ENCODE peak calls at places on chromosomes 1 and 21, in five cellular contexts. J is stomach, O is PC-3, A is pancreas, D is AG04450. B is an unnamed sample.

GRCh38 chr1:61951731-61952585 is 209.7 kb downstream of the PATJ start:
- DNase-seq in J (no peak), O (peak), A (no peak), D (no peak), B (no peak)

GRCh38 chr1:156667610-156667967 is 9.6 kb downstream of the NES start:
- DNase-seq in J (no peak), O (no peak), A (no peak), D (no peak), B (no peak)

GRCh38 chr1:58573705-58574591 is 3.1 kb downstream of the TACSTD2 start:
- DNase-seq in J (no peak), O (peak), A (no peak), D (no peak), B (no peak)

GRCh38 chr1:211635602-211636205 is 39.7 kb downstream of the NEK2 start:
- DNase-seq in J (no peak), O (no peak), A (no peak), D (no peak), B (no peak)

GRCh38 chr1:153790282-153790995 is 15.2 kb downstream of the SLC27A3 start:
- DNase-seq in J (peak), O (no peak), A (no peak), D (peak), B (no peak)

GRCh38 chr1:172976222-172977041 is 74.3 kb downstream of the TNFSF18 start:
- DNase-seq in J (peak), O (peak), A (no peak), D (no peak), B (no peak)

GRCh38 chr1:198179556-198179981 is 22.8 kb downstream of the NEK7 start:
- DNase-seq in J (no peak), O (peak), A (no peak), D (no peak), B (peak)

GRCh38 chr1:18526436-18527275 is 45.9 kb downstream of the KLHDC7A start:
- DNase-seq in J (no peak), O (no peak), A (no peak), D (no peak), B (no peak)

GRCh38 chr1:236039736-236040670 is 24.9 kb downstream of the NID1 start:
- DNase-seq in J (no peak), O (no peak), A (no peak), D (peak), B (no peak)

GRCh38 chr1:1777950-1778826 is at the start of gene NADK:
- DNase-seq in J (peak), O (peak), A (peak), D (no peak), B (no peak)

GRCh38 chr1:67590329-67590728 is 94.7 kb upstream of the GADD45A start:
- DNase-seq in J (no peak), O (no peak), A (no peak), D (no peak), B (no peak)

GRCh38 chr1:23283660-23284602 is 60.2 kb downstream of the HNRNPR start:
- DNase-seq in J (no peak), O (peak), A (no peak), D (peak), B (no peak)

GRCh38 chr1:196677781-196678509 is 26.1 kb downstream of the CFH start:
- DNase-seq in J (no peak), O (peak), A (no peak), D (no peak), B (no peak)

GRCh38 chr1:59292557-59292956 is 4.3 kb upstream of the FGGY start:
- DNase-seq in J (peak), O (no peak), A (no peak), D (no peak), B (no peak)

GRCh38 chr1:209150114-209150513 is 433.4 kb upstream of the CAMK1G start:
- DNase-seq in J (no peak), O (peak), A (no peak), D (peak), B (peak)

GRCh38 chr1:24438423-24438901 is 22.9 kb downstream of the NIPAL3 start:
- DNase-seq in J (no peak), O (no peak), A (no peak), D (no peak), B (no peak)

GRCh38 chr1:66535853-66536252 is 1.9 kb downstream of the SGIP1 start:
- DNase-seq in J (no peak), O (no peak), A (no peak), D (no peak), B (no peak)

GRCh38 chr1:113394043-113394862 is 3.9 kb downstream of the MAGI3 start:
- DNase-seq in J (no peak), O (no peak), A (no peak), D (no peak), B (no peak)

GRCh38 chr1:203621559-203622130 is 5.0 kb upstream of the ATP2B4 start:
- DNase-seq in J (no peak), O (no peak), A (no peak), D (no peak), B (no peak)

GRCh38 chr21:27513016-27513415 is 546.1 kb upstream of the ADAMTS5 start:
- DNase-seq in J (no peak), O (no peak), A (no peak), D (no peak), B (no peak)

GRCh38 chr1:74733616-74734484 is 898 bp downstream of the TYW3 start:
- DNase-seq in J (no peak), O (peak), A (no peak), D (peak), B (peak)

DNA sequence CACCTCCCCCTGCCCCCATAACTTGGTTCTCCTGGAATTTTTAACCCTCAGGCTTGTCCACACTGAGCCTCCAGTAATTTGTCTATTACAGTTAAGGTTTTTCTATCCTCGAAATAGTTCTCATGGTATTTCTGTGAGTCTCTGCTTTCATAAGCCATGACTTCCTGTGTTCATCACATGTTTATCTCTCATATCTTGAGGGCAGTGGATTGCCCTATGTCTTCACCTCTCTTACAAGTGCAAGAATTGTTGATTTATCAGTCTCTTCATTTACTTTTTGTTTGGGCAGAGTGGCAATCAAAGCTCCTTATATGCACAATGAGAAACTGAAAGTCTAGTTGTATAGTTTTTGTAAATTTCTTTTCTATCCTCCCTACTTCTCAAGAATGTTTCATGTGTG is 328.4 kb downstream of the PLA2G4A start:
- DNase-seq in J (no peak), O (peak), A (no peak), D (no peak), B (no peak)
- H3K4me3 ChIP-seq in J (no peak), O (no peak), A (no peak), D (no peak), B (no peak)

GRCh38 chr1:121516279-121516967 is 331.6 kb downstream of the SRGAP2C start:
- DNase-seq in J (no peak), O (no peak), A (no peak), D (no peak), B (no peak)

GRCh38 chr1:121522061-121522759 is 337.4 kb downstream of the SRGAP2C start:
- DNase-seq in J (peak), O (no peak), A (no peak), D (no peak), B (no peak)

GRCh38 chr1:121517586-121518230 is 332.9 kb downstream of the SRGAP2C start:
- DNase-seq in J (no peak), O (no peak), A (no peak), D (no peak), B (no peak)

GRCh38 chr1:121518726-121519041 is 333.9 kb downstream of the SRGAP2C start:
- DNase-seq in J (no peak), O (no peak), A (no peak), D (no peak), B (no peak)

DNA sequence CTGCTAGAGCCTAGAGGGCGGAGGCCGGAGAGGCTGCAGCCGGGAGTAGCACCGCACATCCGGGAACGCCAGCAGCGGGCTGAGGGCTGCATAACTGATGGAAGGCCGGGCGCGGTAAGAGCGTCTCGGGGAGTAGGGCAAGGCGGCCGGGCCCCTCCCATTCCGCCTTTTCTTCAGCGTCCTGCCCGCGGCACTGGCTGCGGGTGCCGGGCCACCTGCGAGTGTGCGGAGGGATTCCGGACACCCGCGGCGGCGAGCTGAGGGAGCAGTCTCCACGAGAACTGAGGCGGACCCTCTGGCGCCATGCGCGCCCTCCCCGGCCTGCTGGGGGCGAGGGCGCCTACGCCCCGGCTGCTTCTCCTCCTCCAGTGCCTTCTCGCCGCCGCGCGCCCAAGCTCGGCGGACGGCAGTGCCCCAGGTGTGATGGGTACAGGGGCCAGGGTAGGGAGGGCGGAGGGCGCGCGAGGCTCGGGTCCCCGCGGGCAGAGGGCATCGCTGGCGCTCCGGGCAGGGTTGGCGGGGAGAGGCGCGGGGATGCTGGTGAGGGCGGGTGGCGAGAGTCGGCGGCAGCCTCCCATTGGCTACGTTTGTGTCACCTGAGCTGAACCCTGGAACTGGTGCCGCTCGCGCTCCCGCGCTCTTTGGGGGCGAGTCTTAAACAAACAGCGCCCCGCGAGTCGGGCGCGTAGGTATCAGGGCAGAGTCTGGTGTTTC is 334.4 kb downstream of the SRGAP2C start:
- DNase-seq in J (peak), O (peak), A (peak), D (no peak), B (no peak)
- TF ChIP-seq CTCF in J (no peak), O (no peak), A (no peak), D (no peak), B (no peak)

GRCh38 chr1:228420968-228421826 is 4.5 kb upstream of the TRIM17 start:
- DNase-seq in J (no peak), O (peak), A (no peak), D (no peak), B (no peak)

GRCh38 chr1:228429007-228429406 is 12.3 kb upstream of the TRIM17 start:
- DNase-seq in J (no peak), O (no peak), A (no peak), D (no peak), B (no peak)

GRCh38 chr1:228423399-228424053 is 6.9 kb upstream of the TRIM17 start:
- DNase-seq in J (no peak), O (no peak), A (no peak), D (no peak), B (no peak)

GRCh38 chr1:228426518-228427175 is 10.0 kb upstream of the TRIM17 start:
- DNase-seq in J (no peak), O (no peak), A (no peak), D (no peak), B (no peak)

DNA sequence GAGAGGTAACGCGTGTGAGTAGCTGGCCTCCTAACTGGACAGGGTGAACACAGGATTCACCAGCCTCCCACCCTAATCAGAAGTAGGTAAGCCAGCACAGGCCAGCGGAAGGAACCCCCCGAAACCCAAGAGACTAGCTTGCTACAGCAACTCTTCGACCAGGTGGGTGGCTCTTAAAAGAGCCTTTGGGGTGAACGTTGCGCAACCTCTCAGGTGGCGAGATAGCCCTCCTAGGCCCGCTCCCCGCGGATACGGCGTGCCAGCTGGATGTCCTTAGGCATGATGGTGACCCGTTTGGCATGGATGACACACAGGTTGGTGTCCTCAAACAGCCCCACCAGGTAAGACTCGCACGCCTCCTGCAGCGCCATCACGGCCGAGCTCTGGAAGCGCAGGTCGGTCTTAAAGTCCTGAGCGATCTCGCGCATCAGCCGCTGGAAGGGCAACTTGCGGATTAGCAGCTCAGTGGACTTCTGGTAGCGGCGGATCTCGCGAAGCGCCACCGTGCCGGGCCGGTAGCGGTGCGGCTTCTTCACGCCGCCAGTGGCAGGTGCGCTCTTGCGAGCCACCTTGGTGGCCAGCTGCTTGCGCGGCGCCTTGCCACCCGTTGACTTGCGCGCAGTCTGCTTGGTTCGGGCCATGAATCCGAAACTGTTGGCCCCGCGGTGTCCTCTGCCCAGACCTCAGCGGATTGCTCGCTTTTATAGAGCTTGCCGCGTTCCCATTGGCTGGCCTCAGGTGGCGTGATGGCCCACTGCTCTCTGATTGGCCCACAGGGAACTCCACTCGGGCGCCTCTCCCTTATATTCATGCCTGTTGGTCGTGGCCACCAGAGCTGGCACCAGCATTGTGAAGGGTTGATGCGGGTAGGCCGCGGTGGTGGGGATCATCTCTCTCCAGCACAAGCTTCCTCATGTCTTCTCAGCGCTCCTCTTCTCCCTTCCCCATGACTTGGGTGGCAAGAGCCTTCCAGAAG is 8.3 kb upstream of the TRIM17 start:
- DNase-seq in J (no peak), O (no peak), A (no peak), D (no peak), B (no peak)
- H3K4me3 ChIP-seq in J (no peak), O (no peak), A (no peak), D (no peak), B (no peak)

DNA sequence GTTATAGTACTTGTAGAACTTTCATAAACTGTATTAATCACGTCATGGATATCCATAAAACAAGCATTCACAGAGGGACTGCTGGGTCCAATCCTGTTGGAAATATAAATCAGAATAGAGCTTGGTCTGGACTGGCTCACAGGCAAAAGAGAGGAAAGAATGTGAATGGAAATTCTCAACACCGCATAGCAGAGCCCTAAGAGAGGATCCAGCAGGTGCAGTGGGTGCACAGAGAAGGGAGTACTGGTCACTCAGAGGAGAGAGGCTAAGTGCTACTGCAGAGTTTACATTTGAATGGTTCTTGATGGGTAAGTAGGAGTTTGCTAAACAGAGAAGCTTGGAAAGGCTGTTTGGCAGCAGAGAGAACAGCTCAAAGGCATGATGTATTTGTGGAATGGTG is 231.7 kb downstream of the PAPPA2 start:
- DNase-seq in J (no peak), O (no peak), A (no peak), D (no peak), B (no peak)
- TF ChIP-seq CTCF in J (no peak), O (no peak), A (no peak), D (no peak), B (no peak)

DNA sequence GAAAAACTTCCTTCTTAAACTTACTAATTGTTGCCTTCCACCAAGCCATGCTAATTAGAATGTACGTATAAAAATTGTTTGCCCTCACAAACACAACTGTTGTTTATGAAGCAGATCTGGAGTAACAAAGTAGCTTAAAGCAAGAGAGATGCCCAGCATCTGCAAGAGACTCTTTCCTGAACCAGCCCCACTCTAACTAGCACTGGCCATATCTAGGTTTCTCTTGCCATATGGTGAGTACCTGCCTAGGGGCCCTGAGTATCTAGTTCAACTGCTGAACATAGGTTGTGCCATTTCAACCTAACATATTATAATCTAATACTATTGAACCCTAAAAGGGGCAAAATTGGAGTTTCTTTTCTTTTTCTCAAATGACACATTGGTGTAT is 883.4 kb upstream of the B3GALT2 start:
- DNase-seq in J (no peak), O (no peak), A (no peak), D (no peak), B (no peak)
- H3K4me3 ChIP-seq in J (no peak), O (no peak), A (no peak), D (no peak), B (no peak)

GRCh38 chr21:46376856-46377453 is 53.0 kb downstream of the PCNT start:
- DNase-seq in J (no peak), O (no peak), A (no peak), D (no peak), B (no peak)
- TF ChIP-seq CTCF in J (no peak), O (no peak), A (no peak), D (no peak), B (no peak)

GRCh38 chr1:119102051-119102450 is 38.4 kb downstream of the WARS2 start:
- DNase-seq in J (no peak), O (no peak), A (no peak), D (no peak), B (no peak)
- H3K4me3 ChIP-seq in J (no peak), O (no peak), A (no peak), D (no peak), B (no peak)

DNA sequence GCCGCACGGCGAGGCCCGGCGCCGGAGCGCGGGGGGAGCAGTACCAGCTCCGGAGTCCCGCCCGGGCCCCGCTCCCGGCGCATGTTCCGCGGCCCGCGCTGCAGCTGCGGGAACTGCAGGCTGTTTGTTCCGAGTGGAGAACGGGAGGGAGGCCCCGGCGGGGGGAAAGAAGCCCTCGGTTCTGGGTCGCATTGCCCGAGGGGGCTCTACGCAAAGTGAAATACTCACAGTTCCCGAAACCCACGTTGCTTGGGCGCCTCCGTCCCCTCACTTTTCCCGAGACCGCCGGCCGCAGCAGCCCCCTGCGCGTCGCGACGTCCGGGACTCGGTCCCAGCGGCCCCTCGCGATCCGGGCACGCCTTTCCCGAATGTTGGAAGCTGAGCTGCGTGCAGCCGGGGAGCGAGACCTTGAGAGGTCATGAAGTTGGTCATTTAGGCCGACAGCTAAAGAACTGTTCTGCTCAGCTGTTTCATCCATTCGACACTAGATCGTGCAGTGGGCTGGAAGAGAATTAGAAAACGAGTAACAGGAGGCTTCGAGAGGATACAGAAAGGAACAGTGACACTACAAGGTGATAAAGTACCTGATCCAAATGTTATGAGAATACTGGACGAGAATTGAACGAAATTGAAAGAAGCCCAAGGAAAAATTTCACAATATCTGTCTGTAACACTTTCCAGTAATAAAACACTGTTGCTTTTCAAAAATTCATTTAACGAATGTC is 596 bp upstream of the LIN9 start:
- DNase-seq in J (no peak), O (peak), A (peak), D (no peak), B (no peak)
- TF ChIP-seq CTCF in J (peak), O (no peak), A (no peak), D (peak), B (no peak)

GRCh38 chr21:42038826-42039425 is 28.8 kb upstream of the ZBTB21 start:
- DNase-seq in J (no peak), O (no peak), A (no peak), D (peak), B (peak)

GRCh38 chr21:42040411-42041180 is 30.4 kb upstream of the ZBTB21 start:
- DNase-seq in J (no peak), O (peak), A (no peak), D (peak), B (peak)

GRCh38 chr21:42039470-42039901 is 29.3 kb upstream of the ZBTB21 start:
- DNase-seq in J (no peak), O (peak), A (no peak), D (no peak), B (no peak)

GRCh38 chr21:42041246-42041645 is 29.9 kb upstream of the UMODL1 start:
- DNase-seq in J (no peak), O (no peak), A (no peak), D (no peak), B (no peak)

DNA sequence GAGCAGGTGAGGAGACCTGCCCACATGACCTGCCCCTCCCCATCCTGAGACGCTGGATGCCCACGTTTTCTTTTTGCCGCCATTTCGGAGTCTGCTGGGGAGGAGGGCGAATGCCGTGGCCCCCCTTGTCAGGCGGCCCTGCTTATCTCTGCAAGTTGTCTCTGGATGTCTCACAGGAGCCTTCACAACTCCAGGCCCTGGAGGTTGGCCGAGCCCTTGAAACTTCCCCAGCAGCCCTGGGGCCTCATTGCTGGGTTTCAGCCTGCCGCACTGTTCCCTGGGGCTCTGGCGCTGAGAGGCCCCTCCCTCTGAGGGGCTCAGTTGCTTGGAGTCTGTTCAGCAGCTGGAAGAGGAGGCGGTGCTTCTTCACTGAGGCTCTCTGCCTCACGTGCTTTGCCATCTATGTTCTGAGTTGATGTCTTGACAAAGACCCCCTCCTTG is 29.8 kb upstream of the ZBTB21 start:
- DNase-seq in J (no peak), O (no peak), A (no peak), D (peak), B (peak)
- H3K4me3 ChIP-seq in J (no peak), O (no peak), A (no peak), D (peak), B (peak)